ENCODE peak calls at places on chromosomes 4 and X, in six cellular contexts. One of them, this sample, is unnamed.

GRCh38 chrX:97471071-97471470 is 587.4 kb downstream of the RPA4 start:
- DNase-seq in esophagus squamous epithelium: no peak
- DNase-seq in A549: no peak
- DNase-seq in astrocyte of the spinal cord: no peak
- DNase-seq in fibroblast of lung: no peak
- DNase-seq in dorsolateral prefrontal cortex: no peak
- DNase-seq in this sample: no peak

GRCh38 chr4:168587326-168588125 is 90.7 kb downstream of the PALLD start:
- DNase-seq in esophagus squamous epithelium: no peak
- DNase-seq in A549: peak
- DNase-seq in astrocyte of the spinal cord: peak
- DNase-seq in fibroblast of lung: peak
- DNase-seq in dorsolateral prefrontal cortex: no peak
- DNase-seq in this sample: peak

GRCh38 chr4:107931775-107932321 is 499 bp downstream of the CYP2U1 start:
- DNase-seq in esophagus squamous epithelium: peak
- DNase-seq in A549: no peak
- DNase-seq in astrocyte of the spinal cord: no peak
- DNase-seq in fibroblast of lung: peak
- DNase-seq in dorsolateral prefrontal cortex: peak
- DNase-seq in this sample: no peak

GRCh38 chrX:110578270-110578669 is 217.3 kb downstream of the CHRDL1 start:
- DNase-seq in esophagus squamous epithelium: no peak
- DNase-seq in A549: no peak
- DNase-seq in astrocyte of the spinal cord: no peak
- DNase-seq in fibroblast of lung: no peak
- DNase-seq in dorsolateral prefrontal cortex: no peak
- DNase-seq in this sample: no peak

GRCh38 chrX:22278375-22278774 is 5.7 kb downstream of the CBLL2 start:
- DNase-seq in esophagus squamous epithelium: no peak
- DNase-seq in A549: peak
- DNase-seq in astrocyte of the spinal cord: no peak
- DNase-seq in fibroblast of lung: no peak
- DNase-seq in dorsolateral prefrontal cortex: no peak
- DNase-seq in this sample: no peak

GRCh38 chr4:184775854-184776555 is 42.1 kb upstream of the CENPU start:
- DNase-seq in esophagus squamous epithelium: no peak
- DNase-seq in A549: no peak
- DNase-seq in astrocyte of the spinal cord: no peak
- DNase-seq in fibroblast of lung: no peak
- DNase-seq in dorsolateral prefrontal cortex: no peak
- DNase-seq in this sample: no peak

GRCh38 chr4:13547563-13548041 is 3.3 kb upstream of the NKX3-2 start:
- DNase-seq in esophagus squamous epithelium: no peak
- DNase-seq in A549: no peak
- DNase-seq in astrocyte of the spinal cord: no peak
- DNase-seq in fibroblast of lung: no peak
- DNase-seq in dorsolateral prefrontal cortex: no peak
- DNase-seq in this sample: no peak

GRCh38 chr4:123616970-123617392 is 220.4 kb downstream of the SPRY1 start:
- DNase-seq in esophagus squamous epithelium: no peak
- DNase-seq in A549: no peak
- DNase-seq in astrocyte of the spinal cord: peak
- DNase-seq in fibroblast of lung: peak
- DNase-seq in dorsolateral prefrontal cortex: peak
- DNase-seq in this sample: peak

GRCh38 chr4:149836546-149836945 is 20.9 kb upstream of the IQCM start:
- DNase-seq in esophagus squamous epithelium: no peak
- DNase-seq in A549: no peak
- DNase-seq in astrocyte of the spinal cord: no peak
- DNase-seq in fibroblast of lung: peak
- DNase-seq in dorsolateral prefrontal cortex: no peak
- DNase-seq in this sample: peak

GRCh38 chrX:9153299-9153698 is 119.4 kb upstream of the FAM9B start:
- DNase-seq in esophagus squamous epithelium: no peak
- DNase-seq in A549: peak
- DNase-seq in astrocyte of the spinal cord: peak
- DNase-seq in fibroblast of lung: peak
- DNase-seq in dorsolateral prefrontal cortex: no peak
- DNase-seq in this sample: peak

GRCh38 chrX:19342331-19342906 is 1.3 kb upstream of the PDHA1 start:
- DNase-seq in esophagus squamous epithelium: no peak
- DNase-seq in A549: no peak
- DNase-seq in astrocyte of the spinal cord: peak
- DNase-seq in fibroblast of lung: peak
- DNase-seq in dorsolateral prefrontal cortex: no peak
- DNase-seq in this sample: no peak

GRCh38 chr4:100428051-100428450 is 89.8 kb downstream of the EMCN start:
- DNase-seq in esophagus squamous epithelium: no peak
- DNase-seq in A549: peak
- DNase-seq in astrocyte of the spinal cord: peak
- DNase-seq in fibroblast of lung: peak
- DNase-seq in dorsolateral prefrontal cortex: no peak
- DNase-seq in this sample: peak

GRCh38 chrX:150238656-150239382 is 124.3 kb upstream of the MAMLD1 start:
- DNase-seq in esophagus squamous epithelium: no peak
- DNase-seq in A549: no peak
- DNase-seq in astrocyte of the spinal cord: no peak
- DNase-seq in fibroblast of lung: no peak
- DNase-seq in dorsolateral prefrontal cortex: no peak
- DNase-seq in this sample: no peak

GRCh38 chrX:2497961-2498780 is 2.6 kb downstream of the DHRSX start:
- DNase-seq in esophagus squamous epithelium: no peak
- DNase-seq in A549: peak
- DNase-seq in astrocyte of the spinal cord: peak
- DNase-seq in fibroblast of lung: peak
- DNase-seq in dorsolateral prefrontal cortex: peak
- DNase-seq in this sample: peak

GRCh38 chrX:9466115-9466495 is 1.2 kb downstream of the TBL1X start:
- DNase-seq in esophagus squamous epithelium: peak
- DNase-seq in A549: peak
- DNase-seq in astrocyte of the spinal cord: no peak
- DNase-seq in fibroblast of lung: peak
- DNase-seq in dorsolateral prefrontal cortex: no peak
- DNase-seq in this sample: peak

GRCh38 chr4:33930497-33930896 is 2313.8 kb downstream of the ARAP2 start:
- DNase-seq in esophagus squamous epithelium: no peak
- DNase-seq in A549: no peak
- DNase-seq in astrocyte of the spinal cord: peak
- DNase-seq in fibroblast of lung: peak
- DNase-seq in dorsolateral prefrontal cortex: no peak
- DNase-seq in this sample: peak

GRCh38 chr4:139453371-139454110 is 380 bp upstream of the RAB33B start:
- DNase-seq in esophagus squamous epithelium: peak
- DNase-seq in A549: peak
- DNase-seq in astrocyte of the spinal cord: peak
- DNase-seq in fibroblast of lung: peak
- DNase-seq in dorsolateral prefrontal cortex: peak
- DNase-seq in this sample: peak
- TF ChIP-seq CTCF in esophagus squamous epithelium: no peak
- TF ChIP-seq CTCF in A549: no peak
- TF ChIP-seq CTCF in astrocyte of the spinal cord: peak
- TF ChIP-seq CTCF in fibroblast of lung: peak
- TF ChIP-seq CTCF in dorsolateral prefrontal cortex: no peak
- TF ChIP-seq CTCF in this sample: no peak

DNA sequence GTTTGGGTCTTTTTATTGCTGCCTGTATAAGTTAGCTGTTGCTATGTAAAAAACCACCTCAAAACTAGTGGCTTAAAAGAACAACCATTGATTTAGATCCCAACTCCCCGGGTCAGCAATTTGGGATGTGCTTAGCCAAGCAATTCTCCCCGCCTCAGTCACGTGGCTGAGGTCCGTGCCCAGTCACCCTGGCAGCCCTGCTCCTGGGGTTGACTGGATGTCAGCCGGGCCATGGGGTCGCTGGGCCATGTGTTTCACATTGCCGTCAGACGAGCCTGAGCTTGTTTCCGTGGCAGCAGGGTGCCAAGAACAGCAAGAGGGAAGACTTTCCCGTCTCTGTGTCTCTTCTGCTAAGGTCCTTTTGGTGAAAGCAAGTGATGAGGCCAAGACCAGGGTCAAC is 345.7 kb upstream of the FAT1 start:
- DNase-seq in esophagus squamous epithelium: no peak
- DNase-seq in A549: no peak
- DNase-seq in astrocyte of the spinal cord: no peak
- DNase-seq in fibroblast of lung: no peak
- DNase-seq in dorsolateral prefrontal cortex: no peak
- DNase-seq in this sample: no peak
- H3K4me3 ChIP-seq in esophagus squamous epithelium: no peak
- H3K4me3 ChIP-seq in A549: no peak
- H3K4me3 ChIP-seq in astrocyte of the spinal cord: no peak
- H3K4me3 ChIP-seq in fibroblast of lung: no peak
- H3K4me3 ChIP-seq in dorsolateral prefrontal cortex: no peak
- H3K4me3 ChIP-seq in this sample: no peak

DNA sequence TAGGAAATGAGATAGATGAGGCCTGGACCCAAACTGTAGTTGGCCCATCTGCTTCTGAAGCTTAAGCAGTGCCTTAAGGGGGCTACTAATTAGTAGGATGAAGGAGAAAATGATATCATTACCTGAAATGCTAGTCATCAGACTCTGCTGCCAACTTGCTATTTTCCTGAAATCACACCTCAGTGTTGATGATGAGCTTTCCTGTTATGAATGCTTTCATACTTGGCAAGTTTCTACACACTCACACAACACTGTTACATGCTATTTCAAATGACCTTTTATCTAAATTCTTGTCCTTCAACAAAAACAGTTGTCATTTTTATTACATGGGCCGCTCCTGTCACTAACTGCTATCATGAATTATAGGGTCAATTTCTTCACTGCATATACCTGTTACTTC is 416.0 kb downstream of the PRDM5 start:
- DNase-seq in esophagus squamous epithelium: no peak
- DNase-seq in A549: no peak
- DNase-seq in astrocyte of the spinal cord: no peak
- DNase-seq in fibroblast of lung: no peak
- DNase-seq in dorsolateral prefrontal cortex: no peak
- DNase-seq in this sample: no peak
- TF ChIP-seq CTCF in esophagus squamous epithelium: no peak
- TF ChIP-seq CTCF in A549: no peak
- TF ChIP-seq CTCF in astrocyte of the spinal cord: no peak
- TF ChIP-seq CTCF in fibroblast of lung: no peak
- TF ChIP-seq CTCF in dorsolateral prefrontal cortex: no peak
- TF ChIP-seq CTCF in this sample: no peak

GRCh38 chrX:47193475-47194241 is at the start of gene UBA1:
- DNase-seq in esophagus squamous epithelium: peak
- DNase-seq in A549: peak
- DNase-seq in astrocyte of the spinal cord: peak
- DNase-seq in fibroblast of lung: peak
- DNase-seq in dorsolateral prefrontal cortex: peak
- DNase-seq in this sample: peak

GRCh38 chrX:47190445-47191269 is 3.0 kb upstream of the UBA1 start:
- DNase-seq in esophagus squamous epithelium: peak
- DNase-seq in A549: peak
- DNase-seq in astrocyte of the spinal cord: peak
- DNase-seq in fibroblast of lung: peak
- DNase-seq in dorsolateral prefrontal cortex: peak
- DNase-seq in this sample: peak

GRCh38 chrX:47191331-47191730 is 2.3 kb upstream of the UBA1 start:
- DNase-seq in esophagus squamous epithelium: no peak
- DNase-seq in A549: no peak
- DNase-seq in astrocyte of the spinal cord: no peak
- DNase-seq in fibroblast of lung: no peak
- DNase-seq in dorsolateral prefrontal cortex: no peak
- DNase-seq in this sample: no peak

GRCh38 chrX:47189906-47190305 is 3.7 kb upstream of the UBA1 start:
- DNase-seq in esophagus squamous epithelium: no peak
- DNase-seq in A549: no peak
- DNase-seq in astrocyte of the spinal cord: no peak
- DNase-seq in fibroblast of lung: no peak
- DNase-seq in dorsolateral prefrontal cortex: no peak
- DNase-seq in this sample: no peak

DNA sequence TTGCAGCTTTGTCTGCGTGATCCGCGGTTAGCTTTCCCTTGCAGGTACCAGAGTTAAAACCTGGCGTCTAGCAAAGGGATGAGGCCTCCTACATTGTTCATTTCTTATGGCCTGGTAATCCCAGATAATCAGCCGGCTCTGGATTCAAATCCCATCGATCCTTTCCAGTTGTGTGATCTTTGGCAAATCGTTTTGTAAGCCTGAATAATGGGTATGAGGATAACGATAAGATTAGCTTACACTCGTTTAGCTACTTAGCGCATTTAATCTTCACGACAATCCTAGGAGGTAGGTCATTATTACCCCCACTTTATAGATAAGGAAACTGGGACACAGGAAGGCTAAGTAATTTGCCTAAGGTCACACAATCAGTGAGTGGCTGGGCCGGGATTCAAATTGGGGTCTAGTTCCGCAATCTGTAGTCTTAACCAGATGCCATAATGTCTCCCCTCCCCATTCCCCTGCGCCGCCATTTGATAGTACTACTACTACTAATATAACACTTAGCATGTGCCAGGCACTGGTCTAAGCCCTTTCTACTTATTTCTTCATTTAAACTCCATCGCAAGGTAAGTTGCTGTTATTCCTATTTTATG is 1.7 kb upstream of the UBA1 start:
- DNase-seq in esophagus squamous epithelium: no peak
- DNase-seq in A549: no peak
- DNase-seq in astrocyte of the spinal cord: no peak
- DNase-seq in fibroblast of lung: no peak
- DNase-seq in dorsolateral prefrontal cortex: no peak
- DNase-seq in this sample: no peak
- H3K4me3 ChIP-seq in esophagus squamous epithelium: peak
- H3K4me3 ChIP-seq in A549: peak
- H3K4me3 ChIP-seq in astrocyte of the spinal cord: peak
- H3K4me3 ChIP-seq in fibroblast of lung: peak
- H3K4me3 ChIP-seq in dorsolateral prefrontal cortex: peak
- H3K4me3 ChIP-seq in this sample: peak

This sample was measured in AG10803.